ENCODE peak calls at places on chromosomes 1 and 21, in six cellular contexts. L is ovary, A is pancreas, O is Panc1, X is GM06990, F is psoas muscle. G is an unnamed sample. For H3K36me3, the result is how much of the 10 kb centered on the place peaks cover.

GRCh38 chr1:17136936-17137335 is 17.7 kb upstream of the PADI2 start:
- DNase-seq in X (no peak), F (no peak), O (no peak), A (no peak), L (no peak), G (no peak)

GRCh38 chr1:151909167-151910149 is at the start of gene THEM4:
- DNase-seq in O (peak), A (peak), L (peak), F (peak), X (peak), G (peak)

GRCh38 chr1:188188317-188188716 is 1359.6 kb downstream of the PLA2G4A start:
- DNase-seq in X (no peak), L (no peak), A (no peak), O (no peak), F (no peak), G (no peak)

GRCh38 chr21:42668193-42668592 is 14.8 kb downstream of the PDE9A start:
- DNase-seq in X (no peak), O (no peak), F (no peak), L (no peak), A (peak), G (no peak)

GRCh38 chr1:35988237-35988636 is 57.3 kb downstream of the AGO3 start:
- DNase-seq in X (no peak), A (no peak), O (no peak), L (no peak), F (no peak), G (no peak)

GRCh38 chr1:67537647-67538018 is 107.4 kb upstream of the SERBP1 start:
- DNase-seq in L (no peak), O (no peak), X (no peak), F (no peak), A (no peak), G (no peak)

GRCh38 chr1:241531195-241532172 is 694 bp upstream of the KMO start:
- DNase-seq in X (peak), F (no peak), L (no peak), O (peak), A (no peak), G (peak)

GRCh38 chr1:61083014-61083798 is 845 bp downstream of the NFIA start:
- DNase-seq in A (peak), O (no peak), X (no peak), L (peak), F (peak), G (no peak)

GRCh38 chr1:235468970-235469369 is 35.3 kb downstream of the B3GALNT2 start:
- DNase-seq in F (no peak), X (no peak), O (peak), L (no peak), A (no peak), G (peak)

GRCh38 chr1:10490271-10490970 is 15.7 kb downstream of the PEX14 start:
- DNase-seq in X (no peak), O (no peak), L (no peak), F (no peak), A (no peak), G (no peak)

GRCh38 chr1:185257947-185258203 is 59.2 kb downstream of the IVNS1ABP start:
- DNase-seq in F (no peak), L (no peak), A (no peak), X (no peak), O (no peak), G (peak)

GRCh38 chr1:168907053-168907452 is 178.0 kb upstream of the DPT start:
- DNase-seq in F (no peak), A (no peak), X (no peak), O (no peak), L (no peak), G (peak)

GRCh38 chr1:89126602-89127001 is 688 bp upstream of the GBP2 start:
- DNase-seq in X (no peak), O (no peak), F (no peak), L (no peak), A (no peak), G (no peak)

GRCh38 chr1:223358826-223359225 is 5.2 kb downstream of the SUSD4 start:
- DNase-seq in F (no peak), A (no peak), X (no peak), L (no peak), O (no peak), G (peak)

GRCh38 chr1:89545264-89546038 is 20.8 kb downstream of the LRRC8B start:
- DNase-seq in F (no peak), X (no peak), O (no peak), A (no peak), L (no peak), G (peak)

GRCh38 chr1:170267317-170267716 is 121.6 kb downstream of the NTMT2 start:
- DNase-seq in L (no peak), A (no peak), X (no peak), F (no peak), O (no peak), G (peak)

GRCh38 chr1:181849071-181849470 is 212.4 kb downstream of the ZNF648 start:
- DNase-seq in F (no peak), L (no peak), O (no peak), A (no peak), X (no peak), G (no peak)

GRCh38 chr1:111988743-111989453 is 570 bp downstream of the KCND3 start:
- DNase-seq in X (no peak), F (peak), O (no peak), L (no peak), A (peak), G (no peak)

GRCh38 chr1:41864471-41865040 is 54.2 kb downstream of the HIVEP3 start:
- DNase-seq in O (no peak), X (no peak), L (no peak), F (no peak), A (no peak), G (no peak)

GRCh38 chr1:164794310-164794709 is 235.3 kb downstream of the PBX1 start:
- DNase-seq in F (no peak), A (no peak), O (no peak), X (no peak), L (no peak), G (peak)

GRCh38 chr1:240122639-240123604 is 31.2 kb downstream of the FMN2 start:
- DNase-seq in F (no peak), L (no peak), O (no peak), A (no peak), X (no peak), G (no peak)

GRCh38 chr1:200038987-200039848 is 11.7 kb downstream of the NR5A2 start:
- DNase-seq in L (no peak), X (peak), A (peak), F (peak), O (no peak), G (no peak)

GRCh38 chr1:55214903-55215193 is 316 bp downstream of the USP24 start:
- DNase-seq in F (peak), X (no peak), A (peak), O (no peak), L (no peak), G (no peak)

GRCh38 chr1:161719325-161719611 is 2.1 kb upstream of the FCRLB start:
- DNase-seq in F (no peak), L (no peak), A (no peak), X (no peak), O (no peak), G (no peak)

GRCh38 chr1:1157914-1158710 is 15.6 kb upstream of the TTLL10 start:
- DNase-seq in X (peak), A (no peak), L (peak), F (peak), O (no peak), G (no peak)

GRCh38 chr1:27403065-27403726 is 10.8 kb downstream of the GPR3 start:
- DNase-seq in X (peak), A (no peak), O (no peak), L (peak), F (peak), G (peak)

GRCh38 chr1:169049258-169049936 is 57.1 kb upstream of the ATP1B1 start:
- DNase-seq in O (no peak), A (no peak), F (no peak), L (no peak), X (no peak), G (peak)

GRCh38 chr1:20903452-20903851 is 116.3 kb upstream of the HP1BP3 start:
- DNase-seq in O (no peak), X (no peak), L (no peak), F (no peak), A (no peak), G (peak)

GRCh38 chr21:45309541-45310381 is 22.1 kb upstream of the POFUT2 start:
- DNase-seq in A (peak), F (peak), X (no peak), L (peak), O (no peak), G (no peak)

GRCh38 chr1:12616709-12617373 is 1.2 kb downstream of the DHRS3 start:
- DNase-seq in L (peak), O (no peak), A (peak), F (peak), X (no peak), G (no peak)

GRCh38 chr1:110561631-110562030 is 42.7 kb upstream of the KCNA10 start:
- DNase-seq in L (no peak), O (no peak), F (no peak), A (no peak), X (no peak), G (no peak)
- TF ChIP-seq CTCF in L (no peak), O (no peak), F (no peak), A (no peak), X (no peak), G (no peak)

DNA sequence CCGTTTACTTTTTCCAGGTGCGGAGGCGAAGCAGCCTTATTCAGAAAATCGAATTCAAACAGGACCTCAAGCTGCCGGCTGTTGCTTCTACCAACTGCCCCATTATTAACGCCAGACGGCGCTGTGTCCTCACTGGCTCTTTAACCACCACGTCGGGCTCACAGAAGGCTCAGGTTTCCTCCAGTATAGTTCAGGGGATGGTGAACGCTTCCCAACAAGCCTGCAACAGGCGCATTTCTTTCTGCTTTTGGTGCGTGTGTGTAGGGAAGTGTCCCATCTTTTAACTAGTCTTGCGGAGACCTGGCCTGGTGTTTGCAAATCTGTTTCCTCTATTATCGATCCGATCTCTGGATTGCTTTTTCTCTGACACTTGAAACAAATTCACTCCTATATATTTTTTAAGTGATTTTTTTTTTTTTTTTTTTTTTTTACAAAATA is 791 bp upstream of the STUM start:
- DNase-seq in X (no peak), F (peak), A (peak), O (peak), L (peak), G (peak)
- H3K4me3 ChIP-seq in X (no peak), F (peak), A (no peak), O (no peak), L (peak), G (no peak)

GRCh38 chr21:26099610-26100219 is 70.9 kb downstream of the APP start:
- DNase-seq in L (no peak), X (no peak), O (no peak), A (no peak), F (no peak), G (no peak)
- H3K36me3 ChIP-seq in L (under half), X (under half), O (under half), A (under half), F (under half), G (under half)

DNA sequence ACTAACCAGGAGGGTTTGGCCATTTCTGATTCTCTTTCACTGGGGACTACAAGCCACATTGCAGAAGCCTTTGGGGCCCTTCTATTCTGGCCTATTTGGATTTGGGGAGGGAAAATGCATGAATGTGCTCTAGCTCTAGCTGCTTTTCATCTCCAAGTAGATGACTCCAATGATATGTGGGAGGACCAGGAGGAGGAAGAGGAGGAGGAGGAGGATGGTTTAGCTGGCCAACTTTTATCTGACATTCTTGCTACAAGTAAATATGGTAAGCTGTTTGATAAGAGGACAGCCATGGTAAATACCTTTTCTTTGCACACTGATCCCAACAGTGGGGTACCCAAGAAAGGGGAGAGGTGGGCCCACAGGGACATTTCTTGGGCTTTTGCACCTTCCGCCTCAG is 14.0 kb upstream of the SHISA4 start:
- DNase-seq in X (no peak), F (no peak), O (no peak), L (no peak), A (no peak), G (no peak)
- TF ChIP-seq CTCF in X (no peak), F (no peak), O (no peak), L (no peak), A (no peak), G (no peak)

DNA sequence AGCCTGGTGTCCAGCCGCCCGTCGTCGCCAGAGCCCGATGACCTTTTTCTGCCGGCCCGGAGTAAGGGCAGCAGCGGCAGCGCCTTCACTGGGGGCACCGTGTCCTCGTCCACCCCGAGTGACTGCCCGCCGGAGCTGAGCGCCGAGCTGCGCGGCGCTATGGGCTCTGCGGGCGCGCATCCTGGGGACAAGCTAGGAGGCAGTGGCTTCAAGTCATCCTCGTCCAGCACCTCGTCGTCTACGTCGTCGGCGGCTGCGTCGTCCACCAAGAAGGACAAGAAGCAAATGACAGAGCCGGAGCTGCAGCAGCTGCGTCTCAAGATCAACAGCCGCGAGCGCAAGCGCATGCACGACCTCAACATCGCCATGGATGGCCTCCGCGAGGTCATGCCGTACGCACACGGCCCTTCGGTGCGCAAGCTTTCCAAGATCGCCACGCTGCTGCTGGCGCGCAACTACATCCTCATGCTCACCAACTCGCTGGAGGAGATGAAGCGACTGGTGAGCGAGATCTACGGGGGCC is 1.2 kb downstream of the OLIG2 start:
- DNase-seq in X (no peak), A (no peak), L (no peak), F (no peak), O (no peak), G (no peak)
- H3K4me3 ChIP-seq in X (no peak), A (no peak), L (no peak), F (no peak), O (no peak), G (no peak)

G was measured in bronchial epithelial cell.